ENCODE peak calls at places on chromosomes 3 and 15, in four cellular contexts. One of them, this sample, is unnamed.
A peak's percentile ranks its signal among the peaks of the same experiment; 100 is the strongest.

GRCh38 chr3:138675393-138675792 is 66.8 kb downstream of the FAIM start:
- DNase-seq in HCT116: no peak
- DNase-seq in upper lobe of left lung: no peak
- DNase-seq in psoas muscle: no peak
- DNase-seq in this sample: no peak

GRCh38 chr15:78946493-78946892 is 1.6 kb upstream of the CTSH start:
- DNase-seq in upper lobe of left lung: no peak
- DNase-seq in psoas muscle: no peak
- DNase-seq in HCT116: no peak
- DNase-seq in this sample: no peak

GRCh38 chr3:10189557-10190374 is 25.0 kb downstream of the IRAK2 start:
- DNase-seq in upper lobe of left lung: peak; percentile 94
- DNase-seq in HCT116: no peak
- DNase-seq in psoas muscle: peak; percentile 92
- DNase-seq in this sample: no peak

GRCh38 chr3:10806001-10806400 is 10.0 kb upstream of the SLC6A11 start:
- DNase-seq in upper lobe of left lung: no peak
- DNase-seq in psoas muscle: no peak
- DNase-seq in HCT116: no peak
- DNase-seq in this sample: no peak

GRCh38 chr15:31302778-31303433 is 23.7 kb upstream of the KLF13 start:
- DNase-seq in upper lobe of left lung: no peak
- DNase-seq in HCT116: no peak
- DNase-seq in psoas muscle: no peak
- DNase-seq in this sample: no peak

GRCh38 chr3:196096382-196096953 is 14.6 kb upstream of the TFRC start:
- DNase-seq in upper lobe of left lung: peak; percentile 25
- DNase-seq in HCT116: no peak
- DNase-seq in psoas muscle: peak; percentile 51
- DNase-seq in this sample: no peak

GRCh38 chr15:90681480-90681879 is 35.7 kb upstream of the BLM start:
- DNase-seq in upper lobe of left lung: no peak
- DNase-seq in HCT116: no peak
- DNase-seq in psoas muscle: peak; percentile 38
- DNase-seq in this sample: no peak

GRCh38 chr3:111610612-111611054 is 15.5 kb upstream of the ZBED2 start:
- DNase-seq in psoas muscle: no peak
- DNase-seq in upper lobe of left lung: no peak
- DNase-seq in HCT116: peak; percentile 62
- DNase-seq in this sample: no peak

GRCh38 chr15:56496635-56497034 is 31.7 kb upstream of the MNS1 start:
- DNase-seq in upper lobe of left lung: no peak
- DNase-seq in HCT116: peak; percentile 67
- DNase-seq in psoas muscle: no peak
- DNase-seq in this sample: no peak

GRCh38 chr3:42129014-42129953 is 38.1 kb downstream of the TRAK1 start:
- DNase-seq in HCT116: peak; percentile 37
- DNase-seq in psoas muscle: no peak
- DNase-seq in upper lobe of left lung: no peak
- DNase-seq in this sample: no peak

GRCh38 chr3:194814878-194815357 is 129.2 kb downstream of the FAM43A start:
- DNase-seq in psoas muscle: no peak
- DNase-seq in upper lobe of left lung: no peak
- DNase-seq in HCT116: no peak
- DNase-seq in this sample: no peak

GRCh38 chr3:126541628-126542339 is 16.9 kb downstream of the C3orf22 start:
- DNase-seq in psoas muscle: no peak
- DNase-seq in upper lobe of left lung: peak; percentile 18
- DNase-seq in HCT116: no peak
- DNase-seq in this sample: peak; percentile 27

GRCh38 chr3:74789111-74789510 is 174.7 kb upstream of the CNTN3 start:
- DNase-seq in upper lobe of left lung: no peak
- DNase-seq in HCT116: no peak
- DNase-seq in psoas muscle: no peak
- DNase-seq in this sample: no peak

GRCh38 chr3:152331018-152331541 is 62.4 kb downstream of the MBNL1 start:
- DNase-seq in HCT116: peak; percentile 65
- DNase-seq in psoas muscle: no peak
- DNase-seq in upper lobe of left lung: no peak
- DNase-seq in this sample: no peak

GRCh38 chr3:138188013-138188352 is 882 bp downstream of the ARMC8 start:
- DNase-seq in psoas muscle: no peak
- DNase-seq in HCT116: no peak
- DNase-seq in upper lobe of left lung: peak; percentile 45
- DNase-seq in this sample: no peak

DNA sequence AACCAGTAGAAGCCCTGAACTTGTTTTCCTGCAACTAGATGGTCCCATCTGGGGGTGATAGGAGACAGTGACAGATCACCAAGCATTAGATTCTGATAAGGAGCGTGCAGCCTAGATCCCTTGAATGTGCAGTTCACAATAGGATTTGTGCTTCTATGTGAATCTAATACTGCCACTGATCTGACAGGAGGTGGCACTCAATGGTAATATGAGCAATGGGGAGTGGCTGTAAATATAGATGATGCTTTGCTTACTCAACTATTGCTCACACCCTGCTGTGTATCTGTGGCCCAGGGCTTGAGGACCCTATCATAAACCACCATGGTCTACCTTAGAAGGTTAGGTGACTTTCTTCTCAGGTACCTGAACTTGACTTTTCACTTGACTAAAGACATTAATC is 417.1 kb upstream of the ARHGEF26 start:
- DNase-seq in psoas muscle: no peak
- DNase-seq in upper lobe of left lung: no peak
- DNase-seq in HCT116: no peak
- DNase-seq in this sample: no peak
- TF ChIP-seq CTCF in psoas muscle: no peak
- TF ChIP-seq CTCF in upper lobe of left lung: no peak
- TF ChIP-seq CTCF in HCT116: no peak
- TF ChIP-seq CTCF in this sample: no peak

GRCh38 chr3:170222647-170223541 is 670 bp downstream of the PRKCI start:
- DNase-seq in psoas muscle: no peak
- DNase-seq in upper lobe of left lung: peak; percentile 37
- DNase-seq in HCT116: no peak
- DNase-seq in this sample: peak; percentile 41
- TF ChIP-seq CTCF in psoas muscle: no peak
- TF ChIP-seq CTCF in upper lobe of left lung: no peak
- TF ChIP-seq CTCF in HCT116: no peak
- TF ChIP-seq CTCF in this sample: no peak

DNA sequence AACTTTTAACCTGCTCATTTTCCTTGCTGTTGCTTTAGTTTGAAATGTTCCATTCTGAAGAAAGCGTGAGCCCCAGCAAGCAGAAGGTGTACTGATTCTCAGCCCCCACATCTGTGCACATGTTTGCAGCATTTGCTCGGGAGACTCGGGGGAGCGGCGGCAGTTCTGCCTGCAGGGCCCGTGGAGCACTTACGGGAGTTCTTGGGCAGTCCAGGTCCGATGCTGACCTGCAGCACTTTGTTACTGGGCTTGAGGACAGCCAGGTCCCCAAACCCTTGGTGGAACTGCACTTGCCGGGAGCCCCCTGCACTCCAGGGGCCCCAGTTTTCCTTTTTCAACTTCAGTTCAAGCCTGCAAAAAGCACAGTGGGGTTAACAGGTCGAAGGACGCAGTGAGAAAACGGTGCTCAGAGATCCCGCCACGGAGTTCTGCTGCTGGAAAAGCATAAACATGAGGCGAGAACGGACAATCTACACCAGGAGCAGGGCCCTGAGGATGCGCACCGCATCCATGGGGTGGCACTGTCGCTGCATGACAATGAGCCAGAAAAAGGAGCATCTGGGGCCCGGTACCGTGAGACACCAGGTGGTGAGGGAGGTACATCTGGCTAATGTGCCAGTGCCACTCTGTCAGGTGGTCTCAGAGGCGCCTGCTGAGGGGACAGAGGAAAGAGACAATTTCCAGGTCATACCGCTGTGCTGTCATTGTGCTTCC is 45.6 kb upstream of the LDHAL6B start:
- DNase-seq in upper lobe of left lung: no peak
- DNase-seq in psoas muscle: no peak
- DNase-seq in HCT116: no peak
- DNase-seq in this sample: no peak
- TF ChIP-seq CTCF in upper lobe of left lung: no peak
- TF ChIP-seq CTCF in psoas muscle: peak; percentile 24
- TF ChIP-seq CTCF in HCT116: peak; percentile 82
- TF ChIP-seq CTCF in this sample: no peak

DNA sequence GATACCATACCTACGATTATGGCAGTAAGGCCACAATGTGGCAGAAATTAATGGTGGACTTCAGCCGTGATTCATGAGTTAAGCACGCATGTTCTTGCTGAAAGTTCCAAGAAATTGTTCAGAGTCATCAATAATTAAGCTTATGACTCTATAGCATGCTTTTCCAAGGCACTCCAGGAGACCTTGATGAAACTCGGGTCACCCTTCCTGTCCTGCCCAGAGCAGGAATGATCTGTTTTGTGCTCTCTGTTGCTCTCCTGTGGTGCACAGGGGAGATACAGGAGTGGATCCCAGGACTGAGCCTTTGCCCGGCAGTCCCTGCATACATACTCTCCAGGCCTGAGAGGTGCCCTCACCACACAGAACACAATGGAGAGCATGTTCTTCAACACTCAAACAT is 141.6 kb upstream of the SLC2A2 start:
- DNase-seq in upper lobe of left lung: no peak
- DNase-seq in HCT116: no peak
- DNase-seq in psoas muscle: no peak
- DNase-seq in this sample: no peak
- TF ChIP-seq CTCF in upper lobe of left lung: no peak
- TF ChIP-seq CTCF in HCT116: peak; percentile 18
- TF ChIP-seq CTCF in psoas muscle: no peak
- TF ChIP-seq CTCF in this sample: no peak

GRCh38 chr15:38545179-38545578 is 19.4 kb downstream of the RASGRP1 start:
- DNase-seq in psoas muscle: no peak
- DNase-seq in HCT116: no peak
- DNase-seq in upper lobe of left lung: no peak
- DNase-seq in this sample: no peak
- TF ChIP-seq CTCF in psoas muscle: no peak
- TF ChIP-seq CTCF in HCT116: no peak
- TF ChIP-seq CTCF in upper lobe of left lung: no peak
- TF ChIP-seq CTCF in this sample: no peak